ENCODE peak calls at places on chromosome 22, in eight cellular contexts. One of them, this sample, is unnamed. For H3K27me3 and H3K4me1, the result is how much of the 10 kb centered on the place peaks cover.

GRCh38 chr22:39518996-39519680 is 1.2 kb upstream of the ATF4 start:
- DNase-seq in GM23338: no peak
- DNase-seq in Peyer's patch: no peak
- DNase-seq in heart left ventricle: no peak
- DNase-seq in mesenchymal stem cell: no peak
- DNase-seq in neural progenitor cell: peak
- DNase-seq in neuronal stem cell: no peak
- DNase-seq in heart right ventricle: no peak
- DNase-seq in this sample: peak

GRCh38 chr22:41561335-41561734 is 525 bp downstream of the CSDC2 start:
- DNase-seq in GM23338: peak
- DNase-seq in Peyer's patch: no peak
- DNase-seq in heart left ventricle: no peak
- DNase-seq in mesenchymal stem cell: no peak
- DNase-seq in neural progenitor cell: peak
- DNase-seq in neuronal stem cell: no peak
- DNase-seq in heart right ventricle: no peak
- DNase-seq in this sample: no peak

GRCh38 chr22:23401910-23402274 is 178.2 kb downstream of the IGLL1 start:
- DNase-seq in GM23338: no peak
- DNase-seq in Peyer's patch: no peak
- DNase-seq in heart left ventricle: no peak
- DNase-seq in mesenchymal stem cell: no peak
- DNase-seq in neural progenitor cell: no peak
- DNase-seq in neuronal stem cell: no peak
- DNase-seq in heart right ventricle: no peak
- DNase-seq in this sample: no peak

GRCh38 chr22:22061085-22062077 is 78.8 kb upstream of the TOP3B start:
- DNase-seq in GM23338: no peak
- DNase-seq in Peyer's patch: no peak
- DNase-seq in heart left ventricle: peak
- DNase-seq in mesenchymal stem cell: peak
- DNase-seq in neural progenitor cell: no peak
- DNase-seq in neuronal stem cell: no peak
- DNase-seq in heart right ventricle: no peak
- DNase-seq in this sample: no peak

GRCh38 chr22:38956551-38956950 is 858 bp upstream of the APOBEC3A start:
- DNase-seq in GM23338: no peak
- DNase-seq in Peyer's patch: no peak
- DNase-seq in heart left ventricle: no peak
- DNase-seq in mesenchymal stem cell: no peak
- DNase-seq in neural progenitor cell: no peak
- DNase-seq in neuronal stem cell: no peak
- DNase-seq in heart right ventricle: no peak
- DNase-seq in this sample: no peak

GRCh38 chr22:22938672-22939536 is 51.3 kb downstream of the IGLL5 start:
- DNase-seq in GM23338: no peak
- DNase-seq in Peyer's patch: no peak
- DNase-seq in heart left ventricle: no peak
- DNase-seq in mesenchymal stem cell: no peak
- DNase-seq in neural progenitor cell: no peak
- DNase-seq in neuronal stem cell: no peak
- DNase-seq in heart right ventricle: no peak
- DNase-seq in this sample: no peak

GRCh38 chr22:30312053-30312452 is 14.7 kb downstream of the TBC1D10A start:
- DNase-seq in GM23338: no peak
- DNase-seq in Peyer's patch: no peak
- DNase-seq in heart left ventricle: no peak
- DNase-seq in mesenchymal stem cell: peak
- DNase-seq in neural progenitor cell: no peak
- DNase-seq in neuronal stem cell: no peak
- DNase-seq in heart right ventricle: no peak
- DNase-seq in this sample: no peak

GRCh38 chr22:33984741-33985287 is 64.5 kb upstream of the LARGE1 start:
- DNase-seq in GM23338: no peak
- DNase-seq in Peyer's patch: no peak
- DNase-seq in heart left ventricle: no peak
- DNase-seq in mesenchymal stem cell: no peak
- DNase-seq in neural progenitor cell: no peak
- DNase-seq in neuronal stem cell: no peak
- DNase-seq in heart right ventricle: no peak
- DNase-seq in this sample: no peak

GRCh38 chr22:41943661-41944209 is 3.2 kb downstream of the CENPM start:
- DNase-seq in GM23338: peak
- DNase-seq in Peyer's patch: no peak
- DNase-seq in heart left ventricle: no peak
- DNase-seq in mesenchymal stem cell: no peak
- DNase-seq in neural progenitor cell: no peak
- DNase-seq in neuronal stem cell: no peak
- DNase-seq in heart right ventricle: no peak
- DNase-seq in this sample: peak

GRCh38 chr22:21726650-21727049 is 8.9 kb downstream of the YPEL1 start:
- DNase-seq in GM23338: peak
- DNase-seq in Peyer's patch: no peak
- DNase-seq in heart left ventricle: no peak
- DNase-seq in mesenchymal stem cell: peak
- DNase-seq in neural progenitor cell: peak
- DNase-seq in neuronal stem cell: no peak
- DNase-seq in heart right ventricle: no peak
- DNase-seq in this sample: peak

GRCh38 chr22:39150848-39151215 is 1.6 kb downstream of the CBX7 start:
- DNase-seq in GM23338: no peak
- DNase-seq in Peyer's patch: no peak
- DNase-seq in heart left ventricle: no peak
- DNase-seq in mesenchymal stem cell: no peak
- DNase-seq in neural progenitor cell: no peak
- DNase-seq in neuronal stem cell: no peak
- DNase-seq in heart right ventricle: no peak
- DNase-seq in this sample: no peak

GRCh38 chr22:39910875-39911601 is 10.2 kb downstream of the GRAP2 start:
- DNase-seq in GM23338: no peak
- DNase-seq in Peyer's patch: no peak
- DNase-seq in heart left ventricle: no peak
- DNase-seq in mesenchymal stem cell: no peak
- DNase-seq in neural progenitor cell: no peak
- DNase-seq in neuronal stem cell: no peak
- DNase-seq in heart right ventricle: no peak
- DNase-seq in this sample: no peak

GRCh38 chr22:37503850-37504249 is 15.4 kb downstream of the CARD10 start:
- DNase-seq in GM23338: no peak
- DNase-seq in Peyer's patch: no peak
- DNase-seq in heart left ventricle: no peak
- DNase-seq in mesenchymal stem cell: no peak
- DNase-seq in neural progenitor cell: no peak
- DNase-seq in neuronal stem cell: no peak
- DNase-seq in heart right ventricle: no peak
- DNase-seq in this sample: peak

GRCh38 chr22:22720201-22720723 is 75.8 kb downstream of the GGTLC2 start:
- DNase-seq in GM23338: peak
- DNase-seq in Peyer's patch: peak
- DNase-seq in heart left ventricle: no peak
- DNase-seq in mesenchymal stem cell: peak
- DNase-seq in neural progenitor cell: peak
- DNase-seq in neuronal stem cell: peak
- DNase-seq in heart right ventricle: no peak
- DNase-seq in this sample: peak

GRCh38 chr22:39466228-39467006 is 9.6 kb downstream of the MGAT3 start:
- DNase-seq in GM23338: no peak
- DNase-seq in Peyer's patch: no peak
- DNase-seq in heart left ventricle: no peak
- DNase-seq in mesenchymal stem cell: no peak
- DNase-seq in neural progenitor cell: no peak
- DNase-seq in neuronal stem cell: no peak
- DNase-seq in heart right ventricle: no peak
- DNase-seq in this sample: peak

GRCh38 chr22:37904572-37905533 is 1.2 kb upstream of the MICALL1 start:
- DNase-seq in GM23338: peak
- DNase-seq in Peyer's patch: no peak
- DNase-seq in heart left ventricle: no peak
- DNase-seq in mesenchymal stem cell: peak
- DNase-seq in neural progenitor cell: no peak
- DNase-seq in neuronal stem cell: no peak
- DNase-seq in heart right ventricle: no peak
- DNase-seq in this sample: no peak

GRCh38 chr22:30204742-30205111 is 41.8 kb downstream of the LIF start:
- DNase-seq in GM23338: no peak
- DNase-seq in Peyer's patch: no peak
- DNase-seq in heart left ventricle: no peak
- DNase-seq in mesenchymal stem cell: peak
- DNase-seq in neural progenitor cell: no peak
- DNase-seq in neuronal stem cell: no peak
- DNase-seq in heart right ventricle: no peak
- DNase-seq in this sample: peak

GRCh38 chr22:43293661-43294392 is 49.3 kb downstream of the SCUBE1 start:
- DNase-seq in GM23338: no peak
- DNase-seq in Peyer's patch: no peak
- DNase-seq in heart left ventricle: no peak
- DNase-seq in mesenchymal stem cell: peak
- DNase-seq in neural progenitor cell: peak
- DNase-seq in neuronal stem cell: no peak
- DNase-seq in heart right ventricle: peak
- DNase-seq in this sample: peak

GRCh38 chr22:30017375-30017774 is 62.9 kb upstream of the HORMAD2 start:
- DNase-seq in GM23338: no peak
- DNase-seq in Peyer's patch: no peak
- DNase-seq in heart left ventricle: no peak
- DNase-seq in mesenchymal stem cell: no peak
- DNase-seq in neural progenitor cell: no peak
- DNase-seq in neuronal stem cell: no peak
- DNase-seq in heart right ventricle: no peak
- DNase-seq in this sample: no peak

GRCh38 chr22:20652582-20652981 is 121.3 kb upstream of the SERPIND1 start:
- DNase-seq in GM23338: no peak
- DNase-seq in Peyer's patch: no peak
- DNase-seq in heart left ventricle: no peak
- DNase-seq in mesenchymal stem cell: no peak
- DNase-seq in neural progenitor cell: no peak
- DNase-seq in neuronal stem cell: no peak
- DNase-seq in heart right ventricle: no peak
- DNase-seq in this sample: no peak

GRCh38 chr22:20654343-20655208 is 119.3 kb upstream of the SERPIND1 start:
- DNase-seq in GM23338: no peak
- DNase-seq in Peyer's patch: no peak
- DNase-seq in heart left ventricle: no peak
- DNase-seq in mesenchymal stem cell: no peak
- DNase-seq in neural progenitor cell: no peak
- DNase-seq in neuronal stem cell: no peak
- DNase-seq in heart right ventricle: no peak
- DNase-seq in this sample: no peak

GRCh38 chr22:20653795-20654342 is 120.0 kb upstream of the SERPIND1 start:
- DNase-seq in GM23338: no peak
- DNase-seq in Peyer's patch: no peak
- DNase-seq in heart left ventricle: no peak
- DNase-seq in mesenchymal stem cell: no peak
- DNase-seq in neural progenitor cell: no peak
- DNase-seq in neuronal stem cell: no peak
- DNase-seq in heart right ventricle: no peak
- DNase-seq in this sample: no peak

GRCh38 chr22:20652130-20652529 is 121.8 kb upstream of the SERPIND1 start:
- DNase-seq in GM23338: no peak
- DNase-seq in Peyer's patch: no peak
- DNase-seq in heart left ventricle: no peak
- DNase-seq in mesenchymal stem cell: no peak
- DNase-seq in neural progenitor cell: no peak
- DNase-seq in neuronal stem cell: no peak
- DNase-seq in heart right ventricle: no peak
- DNase-seq in this sample: no peak

DNA sequence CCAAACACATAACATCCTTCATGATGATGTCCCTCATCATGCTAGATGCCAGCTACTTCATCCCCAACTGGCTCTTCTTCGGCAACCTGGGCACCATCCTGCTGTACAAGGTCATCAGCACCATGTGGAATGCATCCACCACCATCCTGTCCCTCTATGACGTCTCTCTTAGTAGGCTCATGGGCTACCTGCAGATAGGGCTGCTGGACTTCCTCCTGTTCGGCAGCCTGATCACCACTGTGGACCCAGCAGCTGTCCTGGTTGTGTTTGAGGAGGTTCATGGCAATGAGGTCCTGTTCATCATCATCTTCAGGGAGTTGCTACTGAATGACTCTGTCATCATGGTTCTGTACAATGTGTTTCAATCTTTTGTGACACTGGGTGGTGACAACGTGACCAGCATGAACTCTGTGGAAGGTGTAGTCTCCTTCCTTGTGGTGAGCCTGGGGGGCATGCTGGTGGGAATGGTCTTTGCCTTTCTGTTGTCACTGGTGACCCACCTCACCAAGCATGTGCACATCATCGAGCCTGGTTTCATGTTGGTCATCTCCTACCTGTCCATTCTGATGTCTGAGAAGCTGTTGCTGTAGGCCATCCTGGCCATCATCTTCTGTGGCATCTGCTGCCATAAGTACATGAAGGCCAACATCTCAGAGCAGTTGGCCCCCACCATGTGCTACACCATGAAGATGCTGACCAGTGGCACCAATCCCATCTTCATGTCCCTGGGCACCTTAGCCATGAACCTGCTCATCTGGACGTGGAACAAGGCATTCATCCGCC is 120.7 kb upstream of the SERPIND1 start:
- DNase-seq in GM23338: no peak
- DNase-seq in Peyer's patch: no peak
- DNase-seq in heart left ventricle: no peak
- DNase-seq in mesenchymal stem cell: no peak
- DNase-seq in neural progenitor cell: no peak
- DNase-seq in neuronal stem cell: no peak
- DNase-seq in heart right ventricle: no peak
- DNase-seq in this sample: no peak
- H3K27me3 ChIP-seq in GM23338: under half
- H3K27me3 ChIP-seq in Peyer's patch: under half
- H3K27me3 ChIP-seq in heart left ventricle: under half
- H3K27me3 ChIP-seq in mesenchymal stem cell: under half
- H3K27me3 ChIP-seq in neural progenitor cell: under half
- H3K27me3 ChIP-seq in neuronal stem cell: under half
- H3K27me3 ChIP-seq in heart right ventricle: under half
- H3K27me3 ChIP-seq in this sample: under half

GRCh38 chr22:17106785-17107546 is 14.2 kb downstream of the TMEM121B start:
- DNase-seq in GM23338: no peak
- DNase-seq in Peyer's patch: no peak
- DNase-seq in heart left ventricle: no peak
- DNase-seq in mesenchymal stem cell: no peak
- DNase-seq in neural progenitor cell: peak
- DNase-seq in neuronal stem cell: no peak
- DNase-seq in heart right ventricle: no peak
- DNase-seq in this sample: no peak
- H3K27ac ChIP-seq in GM23338: no peak
- H3K27ac ChIP-seq in Peyer's patch: no peak
- H3K27ac ChIP-seq in heart left ventricle: peak
- H3K27ac ChIP-seq in mesenchymal stem cell: no peak
- H3K27ac ChIP-seq in neural progenitor cell: no peak
- H3K27ac ChIP-seq in neuronal stem cell: no peak
- H3K27ac ChIP-seq in heart right ventricle: no peak
- H3K27ac ChIP-seq in this sample: no peak

GRCh38 chr22:26462051-26462450 is 21.5 kb downstream of the HPS4 start:
- DNase-seq in GM23338: no peak
- DNase-seq in Peyer's patch: no peak
- DNase-seq in heart left ventricle: no peak
- DNase-seq in mesenchymal stem cell: no peak
- DNase-seq in neural progenitor cell: no peak
- DNase-seq in neuronal stem cell: no peak
- DNase-seq in heart right ventricle: no peak
- DNase-seq in this sample: no peak
- H3K4me1 ChIP-seq in GM23338: under half
- H3K4me1 ChIP-seq in Peyer's patch: under half
- H3K4me1 ChIP-seq in heart left ventricle: under half
- H3K4me1 ChIP-seq in mesenchymal stem cell: under half
- H3K4me1 ChIP-seq in neural progenitor cell: under half
- H3K4me1 ChIP-seq in neuronal stem cell: under half
- H3K4me1 ChIP-seq in heart right ventricle: under half
- H3K4me1 ChIP-seq in this sample: under half

GRCh38 chr22:46619240-46619829 is 851 bp upstream of the GRAMD4 start:
- DNase-seq in GM23338: no peak
- DNase-seq in Peyer's patch: no peak
- DNase-seq in heart left ventricle: no peak
- DNase-seq in mesenchymal stem cell: no peak
- DNase-seq in neural progenitor cell: no peak
- DNase-seq in neuronal stem cell: no peak
- DNase-seq in heart right ventricle: peak
- DNase-seq in this sample: no peak
- H3K27me3 ChIP-seq in GM23338: under half
- H3K27me3 ChIP-seq in Peyer's patch: under half
- H3K27me3 ChIP-seq in heart left ventricle: under half
- H3K27me3 ChIP-seq in mesenchymal stem cell: under half
- H3K27me3 ChIP-seq in neural progenitor cell: under half
- H3K27me3 ChIP-seq in neuronal stem cell: under half
- H3K27me3 ChIP-seq in heart right ventricle: under half
- H3K27me3 ChIP-seq in this sample: under half